ENCODE peak calls at places on chromosomes 13 and 19, in nine cellular contexts. One of them, this sample, is unnamed.

GRCh38 chr19:45271098-45271497 is 20.0 kb downstream of the MARK4 start:
- DNase-seq in fibroblast of the aortic adventitia: no peak
- DNase-seq in PC-3: no peak
- DNase-seq in lower leg skin: no peak
- DNase-seq in tibial artery: no peak
- DNase-seq in DMS153: no peak
- DNase-seq in psoas muscle: no peak
- DNase-seq in RWPE1: no peak
- DNase-seq in T-cell: no peak
- DNase-seq in this sample: no peak

GRCh38 chr13:110542311-110542796 is 19.2 kb downstream of the RAB20 start:
- DNase-seq in fibroblast of the aortic adventitia: no peak
- DNase-seq in PC-3: no peak
- DNase-seq in lower leg skin: no peak
- DNase-seq in tibial artery: no peak
- DNase-seq in DMS153: no peak
- DNase-seq in psoas muscle: no peak
- DNase-seq in RWPE1: no peak
- DNase-seq in T-cell: no peak
- DNase-seq in this sample: no peak

GRCh38 chr19:11106477-11106876 is 17.2 kb downstream of the LDLR start:
- DNase-seq in fibroblast of the aortic adventitia: no peak
- DNase-seq in PC-3: no peak
- DNase-seq in lower leg skin: no peak
- DNase-seq in tibial artery: no peak
- DNase-seq in DMS153: no peak
- DNase-seq in psoas muscle: no peak
- DNase-seq in RWPE1: no peak
- DNase-seq in T-cell: no peak
- DNase-seq in this sample: no peak

GRCh38 chr13:25741796-25742195 is 310.0 kb downstream of the SHISA2 start:
- DNase-seq in fibroblast of the aortic adventitia: no peak
- DNase-seq in PC-3: no peak
- DNase-seq in lower leg skin: no peak
- DNase-seq in tibial artery: no peak
- DNase-seq in DMS153: no peak
- DNase-seq in psoas muscle: no peak
- DNase-seq in RWPE1: no peak
- DNase-seq in T-cell: no peak
- DNase-seq in this sample: no peak

GRCh38 chr13:23500858-23501257 is 67.4 kb upstream of the SACS start:
- DNase-seq in fibroblast of the aortic adventitia: peak
- DNase-seq in PC-3: peak
- DNase-seq in lower leg skin: no peak
- DNase-seq in tibial artery: no peak
- DNase-seq in DMS153: no peak
- DNase-seq in psoas muscle: no peak
- DNase-seq in RWPE1: no peak
- DNase-seq in T-cell: no peak
- DNase-seq in this sample: no peak

GRCh38 chr19:18297308-18297707 is 15.9 kb upstream of the JUND start:
- DNase-seq in fibroblast of the aortic adventitia: no peak
- DNase-seq in PC-3: no peak
- DNase-seq in lower leg skin: no peak
- DNase-seq in tibial artery: no peak
- DNase-seq in DMS153: no peak
- DNase-seq in psoas muscle: no peak
- DNase-seq in RWPE1: no peak
- DNase-seq in T-cell: no peak
- DNase-seq in this sample: no peak

GRCh38 chr13:40922437-40923040 is 96.6 kb downstream of the ELF1 start:
- DNase-seq in fibroblast of the aortic adventitia: no peak
- DNase-seq in PC-3: no peak
- DNase-seq in lower leg skin: no peak
- DNase-seq in tibial artery: no peak
- DNase-seq in DMS153: no peak
- DNase-seq in psoas muscle: peak
- DNase-seq in RWPE1: no peak
- DNase-seq in T-cell: no peak
- DNase-seq in this sample: peak

GRCh38 chr19:38020331-38020730 is 113.3 kb downstream of the SIPA1L3 start:
- DNase-seq in fibroblast of the aortic adventitia: no peak
- DNase-seq in PC-3: no peak
- DNase-seq in lower leg skin: no peak
- DNase-seq in tibial artery: no peak
- DNase-seq in DMS153: no peak
- DNase-seq in psoas muscle: no peak
- DNase-seq in RWPE1: no peak
- DNase-seq in T-cell: no peak
- DNase-seq in this sample: no peak

GRCh38 chr13:56356690-56357089 is 784.0 kb upstream of the PRR20A start:
- DNase-seq in fibroblast of the aortic adventitia: no peak
- DNase-seq in PC-3: peak
- DNase-seq in lower leg skin: no peak
- DNase-seq in tibial artery: no peak
- DNase-seq in DMS153: no peak
- DNase-seq in psoas muscle: no peak
- DNase-seq in RWPE1: no peak
- DNase-seq in T-cell: no peak
- DNase-seq in this sample: no peak

GRCh38 chr13:113299951-113300350 is 2.9 kb downstream of the LAMP1 start:
- DNase-seq in fibroblast of the aortic adventitia: no peak
- DNase-seq in PC-3: no peak
- DNase-seq in lower leg skin: no peak
- DNase-seq in tibial artery: no peak
- DNase-seq in DMS153: no peak
- DNase-seq in psoas muscle: no peak
- DNase-seq in RWPE1: no peak
- DNase-seq in T-cell: no peak
- DNase-seq in this sample: peak

GRCh38 chr13:82344867-82345266 is 1537.4 kb downstream of the SLITRK1 start:
- DNase-seq in fibroblast of the aortic adventitia: no peak
- DNase-seq in PC-3: no peak
- DNase-seq in lower leg skin: no peak
- DNase-seq in tibial artery: no peak
- DNase-seq in DMS153: no peak
- DNase-seq in psoas muscle: no peak
- DNase-seq in RWPE1: no peak
- DNase-seq in T-cell: no peak
- DNase-seq in this sample: no peak

GRCh38 chr19:7257148-7258041 is 36.8 kb downstream of the INSR start:
- DNase-seq in fibroblast of the aortic adventitia: peak
- DNase-seq in PC-3: peak
- DNase-seq in lower leg skin: peak
- DNase-seq in tibial artery: no peak
- DNase-seq in DMS153: no peak
- DNase-seq in psoas muscle: no peak
- DNase-seq in RWPE1: peak
- DNase-seq in T-cell: no peak
- DNase-seq in this sample: peak

GRCh38 chr19:45467115-45467455 is 711 bp upstream of the FOSB start:
- DNase-seq in fibroblast of the aortic adventitia: peak
- DNase-seq in PC-3: no peak
- DNase-seq in lower leg skin: no peak
- DNase-seq in tibial artery: no peak
- DNase-seq in DMS153: no peak
- DNase-seq in psoas muscle: no peak
- DNase-seq in RWPE1: no peak
- DNase-seq in T-cell: no peak
- DNase-seq in this sample: no peak

GRCh38 chr19:38399537-38399936 is 3.4 kb upstream of the FAM98C start:
- DNase-seq in fibroblast of the aortic adventitia: no peak
- DNase-seq in PC-3: no peak
- DNase-seq in lower leg skin: no peak
- DNase-seq in tibial artery: no peak
- DNase-seq in DMS153: no peak
- DNase-seq in psoas muscle: no peak
- DNase-seq in RWPE1: no peak
- DNase-seq in T-cell: no peak
- DNase-seq in this sample: no peak

GRCh38 chr19:5071579-5071978 is 102.7 kb downstream of the KDM4B start:
- DNase-seq in fibroblast of the aortic adventitia: no peak
- DNase-seq in PC-3: no peak
- DNase-seq in lower leg skin: no peak
- DNase-seq in tibial artery: no peak
- DNase-seq in DMS153: no peak
- DNase-seq in psoas muscle: no peak
- DNase-seq in RWPE1: no peak
- DNase-seq in T-cell: no peak
- DNase-seq in this sample: no peak

GRCh38 chr13:71368301-71368700 is 498.7 kb downstream of the DACH1 start:
- DNase-seq in fibroblast of the aortic adventitia: no peak
- DNase-seq in PC-3: no peak
- DNase-seq in lower leg skin: no peak
- DNase-seq in tibial artery: no peak
- DNase-seq in DMS153: no peak
- DNase-seq in psoas muscle: no peak
- DNase-seq in RWPE1: no peak
- DNase-seq in T-cell: no peak
- DNase-seq in this sample: no peak

GRCh38 chr13:79936368-79937136 is 404.4 kb downstream of the SPRY2 start:
- DNase-seq in fibroblast of the aortic adventitia: peak
- DNase-seq in PC-3: peak
- DNase-seq in lower leg skin: no peak
- DNase-seq in tibial artery: peak
- DNase-seq in DMS153: no peak
- DNase-seq in psoas muscle: no peak
- DNase-seq in RWPE1: peak
- DNase-seq in T-cell: no peak
- DNase-seq in this sample: peak

GRCh38 chr13:59633290-59633689 is 530.4 kb downstream of the DIAPH3 start:
- DNase-seq in fibroblast of the aortic adventitia: no peak
- DNase-seq in PC-3: no peak
- DNase-seq in lower leg skin: no peak
- DNase-seq in tibial artery: no peak
- DNase-seq in DMS153: no peak
- DNase-seq in psoas muscle: no peak
- DNase-seq in RWPE1: no peak
- DNase-seq in T-cell: no peak
- DNase-seq in this sample: no peak